ENCODE peak calls at places on chromosomes 16 and 17, in nine cellular contexts. J, F, X, K, U, S, H, W and G are unnamed samples.

GRCh38 chr17:18028684-18029540 is 10.1 kb downstream of the ATPAF2 start:
- DNase-seq in J (no peak), W (no peak), U (no peak), X (no peak), S (no peak), H (no peak), F (no peak), K (peak), G (no peak)

GRCh38 chr16:53768593-53768992 is 64.6 kb downstream of the FTO start:
- DNase-seq in W (no peak), F (no peak), J (peak), H (no peak), U (no peak), K (no peak), S (no peak), X (no peak), G (peak)

GRCh38 chr17:20116683-20117309 is 107.6 kb downstream of the SPECC1 start:
- DNase-seq in F (no peak), X (peak), U (peak), H (peak), K (peak), S (peak), W (no peak), J (peak), G (peak)

GRCh38 chr16:18782697-18783429 is 7.3 kb downstream of the RPS15A start:
- DNase-seq in W (no peak), F (no peak), X (no peak), J (no peak), H (no peak), S (no peak), K (no peak), U (no peak), G (no peak)

GRCh38 chr17:65914784-65915342 is 277.1 kb downstream of the CEP112 start:
- DNase-seq in J (no peak), U (no peak), H (no peak), K (no peak), W (no peak), S (no peak), F (no peak), X (no peak), G (no peak)

GRCh38 chr16:57301126-57301817 is 16.8 kb upstream of the PLLP start:
- DNase-seq in U (peak), J (no peak), W (no peak), K (no peak), S (no peak), F (no peak), X (peak), H (no peak), G (no peak)

GRCh38 chr17:83099570-83100181 is 20.3 kb downstream of the METRNL start:
- DNase-seq in J (no peak), K (peak), H (no peak), U (no peak), S (peak), X (no peak), W (no peak), F (no peak), G (peak)

GRCh38 chr16:19223235-19223847 is 55.3 kb downstream of the SYT17 start:
- DNase-seq in J (no peak), S (peak), U (no peak), K (no peak), H (no peak), X (peak), F (no peak), W (peak), G (no peak)

GRCh38 chr17:83182620-83183063 is 103.2 kb downstream of the METRNL start:
- DNase-seq in K (no peak), F (no peak), J (no peak), W (no peak), H (peak), U (peak), X (peak), S (no peak), G (no peak)

GRCh38 chr17:79366988-79367571 is 243.8 kb downstream of the RBFOX3 start:
- DNase-seq in J (no peak), X (no peak), U (no peak), H (no peak), W (no peak), K (no peak), F (no peak), S (no peak), G (no peak)

DNA sequence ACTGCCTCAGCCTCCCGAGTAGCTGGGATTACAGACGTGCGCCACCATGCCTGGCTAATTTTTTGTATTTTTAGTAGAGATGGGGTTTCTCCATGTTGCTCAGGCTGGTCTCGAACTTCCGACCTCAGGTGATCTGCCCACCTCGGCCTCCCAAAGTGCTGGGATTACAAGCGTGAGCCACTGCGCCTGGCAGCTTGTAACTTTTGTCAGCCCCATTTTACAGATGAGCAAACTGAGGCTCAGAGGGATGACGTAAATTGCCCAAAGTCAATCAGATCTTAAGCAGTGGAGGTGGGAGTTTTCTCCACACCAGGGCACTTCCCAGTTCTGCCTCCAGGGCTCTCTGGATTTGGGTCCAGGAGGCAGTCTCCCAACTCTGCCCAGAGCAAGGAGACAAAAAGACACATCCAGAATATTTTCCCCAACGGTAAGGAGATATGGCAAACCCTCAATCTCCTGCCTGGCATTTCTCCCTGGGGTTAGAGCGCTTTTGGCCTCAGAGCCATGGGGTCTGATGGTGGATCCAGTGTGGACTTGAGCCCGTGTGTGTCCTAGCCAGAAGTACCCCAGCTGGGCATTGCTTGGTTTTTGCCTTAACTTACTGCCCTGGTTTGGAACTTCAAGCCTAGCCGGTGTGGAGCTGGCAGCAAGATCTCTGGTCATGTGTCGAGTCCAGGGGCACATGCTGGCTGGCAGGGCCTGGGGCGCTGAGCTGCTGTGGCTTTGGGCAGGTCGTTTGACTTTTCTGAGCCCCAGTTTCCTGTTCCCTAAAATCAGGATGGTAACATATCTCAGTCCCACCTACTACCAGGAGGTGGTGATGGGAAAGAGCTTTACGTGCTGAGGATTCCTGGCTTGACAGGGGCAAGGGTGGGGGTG is 3.4 kb downstream of the ADAM11 start:
- DNase-seq in K (no peak), W (no peak), H (no peak), X (no peak), F (no peak), U (no peak), S (no peak), J (peak), G (no peak)
- TF ChIP-seq CTCF in K (no peak), W (no peak), H (no peak), X (no peak), F (no peak), U (no peak), S (no peak), J (no peak), G (no peak)

DNA sequence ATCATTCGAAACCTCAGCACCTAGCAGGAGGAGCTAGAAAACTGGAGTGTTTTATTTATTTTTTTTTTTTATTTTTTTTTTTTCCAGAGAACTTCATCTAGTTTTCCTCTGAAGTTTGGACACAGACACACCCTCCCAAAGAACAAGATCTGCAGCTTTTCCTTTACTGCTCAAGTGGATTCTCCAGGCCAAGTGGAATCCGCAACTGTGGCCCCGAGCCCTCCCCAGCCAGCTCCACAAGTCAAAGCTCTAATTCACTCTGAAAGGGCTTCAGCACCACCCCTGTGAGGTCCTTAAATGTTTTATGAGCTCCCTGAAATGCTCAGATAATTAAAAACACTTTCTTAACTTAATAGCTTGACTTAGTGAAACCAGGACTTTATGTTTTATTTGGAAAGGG is 332.0 kb upstream of the DYNLRB2 start:
- DNase-seq in S (no peak), W (no peak), J (no peak), F (no peak), K (no peak), H (no peak), U (no peak), X (no peak), G (no peak)
- TF ChIP-seq CTCF in S (no peak), W (no peak), J (no peak), F (no peak), K (no peak), H (no peak), U (no peak), X (no peak), G (no peak)

DNA sequence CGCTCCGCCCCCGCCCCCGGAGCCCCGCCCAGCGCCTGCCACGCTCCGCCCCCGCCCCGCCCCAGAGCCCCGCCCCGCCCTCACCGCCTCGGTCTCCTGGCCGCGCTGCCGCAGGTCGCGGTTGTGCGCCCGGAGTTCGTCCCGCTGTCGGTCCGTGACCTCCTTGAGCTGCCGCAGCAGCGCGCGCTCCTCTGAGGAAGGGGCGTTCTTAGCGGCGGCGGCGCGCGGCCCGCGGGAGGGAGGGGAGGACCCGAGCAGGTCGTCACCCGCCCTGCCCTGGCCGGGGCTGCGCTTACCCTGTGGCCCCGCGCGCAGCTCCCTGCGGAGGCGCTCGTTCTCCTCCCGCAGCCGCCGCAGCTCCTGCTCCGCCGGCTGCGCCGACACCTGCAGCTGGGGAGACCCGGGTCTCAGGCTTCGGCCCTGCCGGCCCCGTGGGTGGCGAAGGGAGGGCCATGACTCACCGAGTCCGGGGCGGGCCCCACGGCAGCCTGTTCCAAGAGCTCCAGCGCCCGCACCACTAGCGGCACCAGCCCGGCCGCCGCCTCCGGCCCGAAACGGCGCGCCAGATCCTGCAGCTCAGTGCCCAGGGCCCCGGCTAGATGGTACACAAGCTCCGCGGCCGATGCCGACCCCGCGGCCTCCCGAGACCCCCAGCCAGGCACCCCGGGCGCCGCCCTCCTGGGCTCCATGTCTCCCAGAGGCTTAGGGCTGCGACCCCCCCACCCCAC is 386 bp downstream of the RILP start:
- DNase-seq in W (no peak), K (peak), S (peak), F (no peak), U (peak), J (peak), H (peak), X (peak), G (peak)
- TF ChIP-seq CTCF in W (no peak), K (no peak), S (no peak), F (no peak), U (peak), J (no peak), H (no peak), X (no peak), G (no peak)

DNA sequence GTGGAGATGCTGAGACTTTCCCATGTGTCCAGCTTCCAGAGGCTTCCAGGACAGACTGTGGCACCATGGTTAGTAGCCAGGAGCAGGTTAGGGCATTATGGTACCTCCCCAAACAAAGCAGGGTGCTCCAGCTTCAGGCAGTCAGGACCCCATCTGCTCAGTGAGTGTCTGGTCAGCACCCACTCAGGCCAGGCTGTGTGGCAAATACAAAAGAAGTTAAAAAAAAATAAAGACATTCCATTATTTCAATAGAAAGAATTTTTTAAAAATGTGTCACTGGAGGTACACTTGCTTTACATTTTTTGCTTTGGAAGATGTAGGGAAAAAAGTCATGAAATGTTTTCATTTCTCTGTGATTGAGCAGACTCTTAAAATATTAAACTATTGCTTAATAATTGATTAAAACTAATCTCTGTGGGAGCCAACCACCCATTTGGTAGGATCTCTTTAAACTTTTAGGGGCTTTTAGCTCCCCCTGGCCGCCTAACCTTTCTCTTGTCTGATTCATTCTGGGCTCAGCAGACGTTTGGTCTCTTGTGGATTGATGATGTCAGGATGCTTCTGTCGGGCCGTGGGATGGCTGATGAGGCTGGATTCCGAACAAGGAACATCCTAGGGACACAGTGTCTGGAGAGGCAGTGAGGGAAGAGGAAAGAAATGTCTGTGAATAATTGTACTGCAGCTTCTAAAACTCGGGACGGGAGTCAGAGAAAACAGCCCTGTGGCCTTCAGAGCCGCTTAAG is 28.4 kb upstream of the NPTX1 start:
- DNase-seq in W (no peak), U (no peak), K (no peak), F (no peak), S (no peak), J (peak), H (no peak), X (no peak), G (peak)
- TF ChIP-seq CTCF in W (no peak), U (no peak), K (peak), F (no peak), S (no peak), J (peak), H (no peak), X (no peak), G (peak)

DNA sequence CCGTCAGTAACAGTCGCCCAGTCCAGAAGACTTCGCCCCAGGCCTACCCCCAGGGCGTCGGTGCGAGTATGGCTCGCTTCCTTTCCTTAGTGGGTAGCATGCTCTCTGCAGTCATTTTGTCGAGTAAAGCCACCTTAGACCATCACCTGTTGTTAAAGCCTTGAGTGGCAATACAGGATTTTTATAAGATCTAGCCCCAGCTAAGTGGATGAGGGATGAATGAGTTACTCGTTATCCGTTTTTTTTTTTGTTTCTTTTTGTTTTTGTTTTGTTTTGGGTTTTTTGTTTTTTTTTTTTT is 322 bp upstream of the KLHL11 start:
- DNase-seq in X (no peak), F (no peak), H (no peak), J (no peak), W (no peak), U (no peak), K (no peak), S (no peak), G (no peak)
- TF ChIP-seq CTCF in X (no peak), F (no peak), H (peak), J (no peak), W (no peak), U (no peak), K (no peak), S (no peak), G (no peak)

GRCh38 chr17:40433551-40434384 is 9.5 kb upstream of the IGFBP4 start:
- DNase-seq in X (peak), K (peak), H (no peak), J (peak), W (no peak), F (no peak), U (peak), S (no peak), G (peak)
- TF ChIP-seq CTCF in X (peak), K (peak), H (peak), J (peak), W (peak), F (peak), U (no peak), S (peak), G (peak)

DNA sequence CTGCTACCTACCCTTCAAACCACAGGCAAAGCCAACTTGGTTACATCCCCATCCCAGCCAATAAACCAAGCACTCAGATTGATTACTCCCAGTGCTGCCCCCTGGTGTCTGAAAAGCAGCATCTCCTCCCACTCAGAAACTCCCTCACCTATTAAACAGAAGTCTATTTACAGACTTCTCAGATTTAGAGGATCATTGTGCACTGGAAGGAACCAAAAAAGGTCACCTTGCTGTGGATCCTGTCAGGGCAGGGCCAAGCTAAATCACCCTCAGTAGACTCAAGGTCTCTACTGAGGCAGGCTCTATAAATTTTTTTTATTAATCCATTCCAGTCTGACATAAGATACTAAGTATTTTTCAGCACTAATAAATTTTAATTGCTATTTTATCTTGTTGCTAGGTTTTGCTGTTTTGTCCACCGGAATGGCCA is 17.6 kb downstream of the HIGD1B start:
- DNase-seq in H (peak), X (peak), S (peak), J (peak), K (peak), U (peak), F (no peak), W (peak), G (peak)
- TF ChIP-seq CTCF in H (peak), X (peak), S (peak), J (peak), K (peak), U (peak), F (peak), W (peak), G (peak)

DNA sequence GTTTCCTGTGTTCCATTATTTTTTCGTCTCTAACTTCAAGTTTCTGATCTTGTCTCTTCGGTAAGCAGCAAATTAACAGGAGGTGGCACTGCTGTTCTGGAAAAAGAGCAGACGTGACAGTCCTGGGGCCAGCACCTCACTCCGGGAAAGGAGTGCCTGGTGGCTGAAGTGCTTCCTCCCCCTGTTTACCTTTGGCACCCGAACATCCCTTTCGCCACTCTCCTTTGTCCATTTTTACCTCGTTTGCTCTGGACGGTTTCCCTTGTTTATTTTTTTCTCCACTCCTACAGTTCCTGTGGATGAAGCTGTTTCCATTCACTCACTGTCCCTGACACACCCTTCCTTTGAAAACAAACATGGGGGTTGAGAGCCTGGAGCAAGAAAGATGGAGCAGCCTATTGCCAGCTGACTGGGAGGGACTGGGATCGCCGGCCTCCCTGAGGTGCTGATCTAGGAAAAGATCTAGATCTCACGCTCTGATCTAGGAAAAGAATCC is 12.6 kb downstream of the SAP30BP start:
- DNase-seq in U (no peak), H (peak), S (peak), X (no peak), J (peak), W (no peak), K (no peak), F (no peak), G (no peak)
- TF ChIP-seq CTCF in U (peak), H (peak), S (peak), X (no peak), J (peak), W (no peak), K (peak), F (peak), G (no peak)

DNA sequence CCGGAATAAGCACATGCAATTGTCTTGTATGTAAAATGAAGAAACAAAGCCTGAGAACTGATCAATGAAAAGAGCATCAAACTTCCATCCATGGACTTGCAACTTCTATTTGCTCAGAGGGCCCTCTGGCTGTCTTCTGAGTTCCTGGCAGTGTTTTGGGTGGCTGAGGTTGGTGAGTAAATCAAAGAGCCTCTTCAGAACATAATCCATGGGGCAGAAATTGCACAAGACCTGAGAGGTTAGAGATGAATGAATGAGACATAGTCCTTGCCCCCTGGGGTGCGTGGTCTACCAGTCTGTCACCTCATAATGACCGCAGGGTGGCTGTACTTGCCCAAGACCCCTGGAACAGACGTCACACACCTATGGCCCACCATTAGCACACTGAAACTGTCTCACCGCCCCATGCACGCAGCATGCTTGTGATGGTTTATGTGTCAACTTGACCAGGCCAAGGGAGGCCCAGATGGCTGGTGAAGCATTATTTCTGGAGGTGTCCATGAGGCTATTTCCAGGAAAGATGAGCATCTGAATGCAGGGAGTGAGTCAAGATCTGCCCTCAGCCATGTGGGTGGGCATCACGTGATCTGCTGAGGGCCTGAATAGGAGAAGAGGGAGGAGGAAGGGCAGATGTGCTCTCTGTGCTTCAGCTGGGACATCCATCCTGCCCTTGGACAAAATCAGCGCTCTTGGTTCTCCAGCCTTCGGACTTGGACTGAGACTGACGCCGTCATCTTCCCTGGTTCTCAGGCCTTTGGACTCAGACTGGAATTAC is 8.3 kb downstream of the PIK3R6 start:
- DNase-seq in H (no peak), K (no peak), F (no peak), S (no peak), U (no peak), W (no peak), J (no peak), X (no peak), G (no peak)
- TF ChIP-seq CTCF in H (no peak), K (no peak), F (no peak), S (no peak), U (no peak), W (no peak), J (no peak), X (no peak), G (no peak)